ENCODE peak calls at places on chromosome 21, in ten cellular contexts. K is neuronal stem cell, I is heart left ventricle, V is memory B cell, N is fibroblast of pulmonary artery, W is SK-MEL-5, Q is caudate nucleus, X is G401, U is cardiac fibroblast, A is GM23248. C is an unnamed sample.

GRCh38 chr21:38334866-38335265 is 78.1 kb downstream of the KCNJ15 start:
- DNase-seq in I (no peak), N (no peak), V (no peak), A (no peak), X (no peak), U (no peak), K (no peak), W (no peak), Q (no peak), C (no peak)

GRCh38 chr21:45140346-45140940 is 66.1 kb downstream of the ADARB1 start:
- DNase-seq in N (peak; percentile 96), A (peak; percentile 95), I (peak; percentile 73), X (peak; percentile 92), Q (peak; percentile 48), K (peak; percentile 80), W (peak; percentile 90), V (peak; percentile 73), U (peak; percentile 96), C (peak; percentile 89)

GRCh38 chr21:43015906-43016540 is 41.7 kb downstream of the PKNOX1 start:
- DNase-seq in X (no peak), I (no peak), N (no peak), Q (no peak), V (peak; percentile 13), W (no peak), A (no peak), K (no peak), U (no peak), C (no peak)

GRCh38 chr21:42627527-42628289 is 25.7 kb upstream of the PDE9A start:
- DNase-seq in U (no peak), A (no peak), N (no peak), X (no peak), W (no peak), K (no peak), I (peak; percentile 58), Q (no peak), V (no peak), C (no peak)

GRCh38 chr21:31354604-31355443 is 10.8 kb upstream of the TIAM1 start:
- DNase-seq in A (peak; percentile 94), K (no peak), Q (peak; percentile 11), V (no peak), U (peak; percentile 57), X (no peak), N (peak; percentile 78), W (no peak), I (no peak), C (no peak)

GRCh38 chr21:27219068-27219467 is 252.2 kb upstream of the ADAMTS5 start:
- DNase-seq in K (no peak), W (no peak), U (peak; percentile 79), X (no peak), Q (no peak), V (no peak), I (no peak), A (peak; percentile 92), N (peak; percentile 89), C (no peak)

GRCh38 chr21:39022901-39023693 is 160.2 kb downstream of the PSMG1 start:
- DNase-seq in N (peak; percentile 84), Q (no peak), I (peak; percentile 83), A (peak; percentile 21), X (no peak), W (no peak), V (no peak), U (peak; percentile 98), K (no peak), C (no peak)

GRCh38 chr21:14383596-14384210 is 757 bp upstream of the HSPA13 start:
- DNase-seq in K (peak; percentile 3), X (no peak), A (peak; percentile 60), I (no peak), V (no peak), N (peak; percentile 52), U (peak; percentile 52), W (no peak), Q (peak; percentile 27), C (no peak)

GRCh38 chr21:26845066-26845749 is at the start of gene ADAMTS1:
- DNase-seq in Q (peak; percentile 94), K (peak; percentile 88), W (peak; percentile 84), A (peak; percentile 94), V (no peak), U (peak; percentile 97), N (peak; percentile 91), I (peak; percentile 93), X (peak; percentile 74), C (peak; percentile 93)

GRCh38 chr21:36217711-36218110 is 61.1 kb downstream of the DOP1B start:
- DNase-seq in K (no peak), N (no peak), V (no peak), X (no peak), A (no peak), U (no peak), Q (no peak), I (no peak), W (no peak), C (no peak)

GRCh38 chr21:36494557-36494956 is 14.6 kb upstream of the CLDN14 start:
- DNase-seq in I (no peak), A (no peak), K (no peak), U (no peak), W (no peak), V (no peak), Q (no peak), X (no peak), N (no peak), C (no peak)

GRCh38 chr21:27505516-27505915 is 538.6 kb upstream of the ADAMTS5 start:
- DNase-seq in W (no peak), V (no peak), Q (no peak), A (peak; percentile 62), I (no peak), X (no peak), U (peak; percentile 65), K (no peak), N (peak; percentile 49), C (no peak)

GRCh38 chr21:10425856-10426255 is 95.5 kb upstream of the TPTE start:
- DNase-seq in U (no peak), X (no peak), N (no peak), V (no peak), K (no peak), I (no peak), W (no peak), Q (no peak), A (no peak), C (no peak)

GRCh38 chr21:31128234-31128633 is 90.0 kb upstream of the KRTAP19-8 start:
- DNase-seq in I (no peak), V (no peak), A (no peak), K (no peak), N (no peak), X (no peak), W (no peak), Q (no peak), U (no peak), C (no peak)

GRCh38 chr21:44874497-44875331 is 1.2 kb upstream of the PTTG1IP start:
- DNase-seq in U (peak; percentile 39), W (no peak), A (peak; percentile 55), I (peak; percentile 79), Q (peak; percentile 20), X (peak; percentile 9), K (no peak), V (peak; percentile 20), N (peak; percentile 17), C (peak; percentile 38)

GRCh38 chr21:18622383-18622782 is 218.8 kb upstream of the TMPRSS15 start:
- DNase-seq in I (no peak), A (no peak), N (no peak), V (no peak), U (no peak), X (no peak), K (no peak), Q (no peak), W (no peak), C (no peak)

GRCh38 chr21:28642891-28643290 is 349.8 kb downstream of the LTN1 start:
- DNase-seq in K (no peak), A (no peak), V (no peak), U (no peak), I (no peak), X (no peak), N (no peak), Q (no peak), W (no peak), C (no peak)